ENCODE peak calls at places on chromosomes 16 and 17, in eight cellular contexts. I, L, M, H, V, D, R and O are unnamed samples.

GRCh38 chr17:6460531-6461161 is 16.4 kb downstream of the PIMREG start:
- DNase-seq in I (no peak), L (no peak), M (no peak), H (no peak), V (no peak), D (no peak), R (no peak), O (no peak)

GRCh38 chr16:69143116-69143515 is 10.7 kb downstream of the UTP4 start:
- DNase-seq in I (no peak), L (no peak), M (no peak), H (no peak), V (no peak), D (no peak), R (no peak), O (no peak)

GRCh38 chr17:2364132-2365116 is 27.1 kb downstream of the SGSM2 start:
- DNase-seq in I (no peak), L (peak), M (no peak), H (no peak), V (no peak), D (no peak), R (no peak), O (no peak)

GRCh38 chr16:17070882-17071592 is 399.7 kb downstream of the XYLT1 start:
- DNase-seq in I (no peak), L (no peak), M (peak), H (peak), V (peak), D (peak), R (peak), O (no peak)

GRCh38 chr16:78577597-78577996 is 478.1 kb downstream of the WWOX start:
- DNase-seq in I (no peak), L (no peak), M (no peak), H (no peak), V (no peak), D (no peak), R (no peak), O (no peak)

GRCh38 chr17:1095093-1095852 is 84.5 kb downstream of the ABR start:
- DNase-seq in I (no peak), L (peak), M (no peak), H (no peak), V (no peak), D (no peak), R (peak), O (no peak)

GRCh38 chr17:32317353-32317752 is 24.6 kb downstream of the C17orf75 start:
- DNase-seq in I (no peak), L (no peak), M (no peak), H (no peak), V (no peak), D (no peak), R (no peak), O (no peak)

GRCh38 chr17:7021993-7022778 is 664 bp upstream of the BCL6B start:
- DNase-seq in I (peak), L (peak), M (peak), H (peak), V (peak), D (peak), R (no peak), O (peak)

GRCh38 chr16:62967606-62968005 is 931.4 kb upstream of the CDH8 start:
- DNase-seq in I (no peak), L (no peak), M (no peak), H (no peak), V (no peak), D (no peak), R (peak), O (no peak)

GRCh38 chr17:7817643-7817964 is 16.4 kb upstream of the KDM6B start:
- DNase-seq in I (no peak), L (no peak), M (no peak), H (no peak), V (no peak), D (no peak), R (no peak), O (no peak)

GRCh38 chr17:39757931-39758873 is 20.5 kb downstream of the GRB7 start:
- DNase-seq in I (no peak), L (no peak), M (no peak), H (peak), V (no peak), D (no peak), R (no peak), O (no peak)

GRCh38 chr16:62883526-62883925 is 847.3 kb upstream of the CDH8 start:
- DNase-seq in I (no peak), L (no peak), M (no peak), H (no peak), V (peak), D (no peak), R (no peak), O (no peak)

GRCh38 chr16:84218176-84218776 is 21.5 kb downstream of the KCNG4 start:
- DNase-seq in I (no peak), L (no peak), M (no peak), H (no peak), V (no peak), D (no peak), R (no peak), O (no peak)

GRCh38 chr17:65393514-65393913 is 167.9 kb downstream of the AXIN2 start:
- DNase-seq in I (no peak), L (no peak), M (no peak), H (no peak), V (no peak), D (no peak), R (no peak), O (no peak)

GRCh38 chr17:58520843-58521430 is 6.5 kb upstream of the MTMR4 start:
- DNase-seq in I (no peak), L (no peak), M (peak), H (no peak), V (peak), D (peak), R (no peak), O (no peak)

GRCh38 chr17:319266-319665 is 33.3 kb downstream of the RPH3AL start:
- DNase-seq in I (peak), L (no peak), M (no peak), H (no peak), V (no peak), D (no peak), R (no peak), O (no peak)

GRCh38 chr16:3760518-3760917 is 43.2 kb upstream of the TRAP1 start:
- DNase-seq in I (no peak), L (no peak), M (no peak), H (no peak), V (no peak), D (no peak), R (no peak), O (no peak)

GRCh38 chr17:55496094-55496881 is 15.0 kb downstream of the SMIM36 start:
- DNase-seq in I (no peak), L (no peak), M (peak), H (no peak), V (no peak), D (no peak), R (peak), O (no peak)

GRCh38 chr17:561118-561517 is 153.5 kb downstream of the VPS53 start:
- DNase-seq in I (no peak), L (no peak), M (peak), H (peak), V (no peak), D (no peak), R (peak), O (no peak)

GRCh38 chr17:43732961-43733360 is 25.6 kb downstream of the SOST start:
- DNase-seq in I (no peak), L (no peak), M (peak), H (no peak), V (no peak), D (peak), R (peak), O (no peak)

GRCh38 chr17:33811006-33811760 is 443.9 kb upstream of the CCL2 start:
- DNase-seq in I (no peak), L (no peak), M (no peak), H (no peak), V (no peak), D (peak), R (no peak), O (no peak)

GRCh38 chr16:87695534-87695933 is 70.3 kb downstream of the KLHDC4 start:
- DNase-seq in I (no peak), L (no peak), M (no peak), H (no peak), V (no peak), D (no peak), R (no peak), O (no peak)
- TF ChIP-seq CTCF in I (no peak), L (no peak), M (no peak), H (no peak), V (no peak), D (no peak), R (no peak), O (no peak)

DNA sequence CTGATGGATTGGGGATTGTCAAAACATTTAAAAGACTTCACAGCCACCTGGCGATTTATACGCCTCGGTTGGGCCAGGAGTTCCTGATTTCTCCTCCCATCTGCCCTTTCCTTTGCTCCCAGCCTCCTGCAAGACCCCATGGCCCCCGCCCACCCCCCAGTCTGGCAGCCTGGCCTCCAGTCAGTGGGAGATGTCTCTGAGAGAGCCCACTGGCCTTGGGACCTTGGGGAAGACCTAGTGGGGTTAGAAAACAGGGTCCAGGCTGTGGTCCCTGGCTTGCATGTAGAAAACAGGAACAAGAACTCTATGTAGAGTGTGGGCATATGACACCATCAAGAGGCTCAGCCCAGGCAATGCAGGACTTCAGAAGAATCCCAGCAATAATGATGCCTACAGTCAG is 209.4 kb upstream of the C16orf82 start:
- DNase-seq in I (no peak), L (no peak), M (no peak), H (no peak), V (no peak), D (no peak), R (no peak), O (no peak)
- TF ChIP-seq CTCF in I (no peak), L (no peak), M (no peak), H (no peak), V (no peak), D (no peak), R (no peak), O (no peak)

GRCh38 chr17:46853896-46854444 is 2.6 kb downstream of the WNT9B start:
- DNase-seq in I (no peak), L (no peak), M (peak), H (no peak), V (no peak), D (peak), R (peak), O (no peak)

GRCh38 chr17:46851029-46851741 is at the start of gene WNT9B:
- DNase-seq in I (no peak), L (no peak), M (no peak), H (no peak), V (peak), D (peak), R (no peak), O (peak)

GRCh38 chr17:46857600-46857999 is 6.2 kb downstream of the WNT9B start:
- DNase-seq in I (no peak), L (no peak), M (no peak), H (no peak), V (no peak), D (no peak), R (no peak), O (no peak)

GRCh38 chr17:46854948-46855347 is 3.6 kb downstream of the WNT9B start:
- DNase-seq in I (no peak), L (no peak), M (no peak), H (no peak), V (no peak), D (no peak), R (no peak), O (no peak)

GRCh38 chr17:46854515-46854914 is 3.1 kb downstream of the WNT9B start:
- DNase-seq in I (no peak), L (no peak), M (peak), H (no peak), V (no peak), D (no peak), R (no peak), O (no peak)
- TF ChIP-seq CTCF in I (no peak), L (no peak), M (no peak), H (no peak), V (no peak), D (no peak), R (no peak), O (no peak)

GRCh38 chr16:83215417-83216001 is 588.7 kb downstream of the CDH13 start:
- DNase-seq in I (no peak), L (peak), M (no peak), H (peak), V (peak), D (peak), R (peak), O (peak)
- TF ChIP-seq CTCF in I (peak), L (peak), M (peak), H (peak), V (peak), D (peak), R (peak), O (peak)

DNA sequence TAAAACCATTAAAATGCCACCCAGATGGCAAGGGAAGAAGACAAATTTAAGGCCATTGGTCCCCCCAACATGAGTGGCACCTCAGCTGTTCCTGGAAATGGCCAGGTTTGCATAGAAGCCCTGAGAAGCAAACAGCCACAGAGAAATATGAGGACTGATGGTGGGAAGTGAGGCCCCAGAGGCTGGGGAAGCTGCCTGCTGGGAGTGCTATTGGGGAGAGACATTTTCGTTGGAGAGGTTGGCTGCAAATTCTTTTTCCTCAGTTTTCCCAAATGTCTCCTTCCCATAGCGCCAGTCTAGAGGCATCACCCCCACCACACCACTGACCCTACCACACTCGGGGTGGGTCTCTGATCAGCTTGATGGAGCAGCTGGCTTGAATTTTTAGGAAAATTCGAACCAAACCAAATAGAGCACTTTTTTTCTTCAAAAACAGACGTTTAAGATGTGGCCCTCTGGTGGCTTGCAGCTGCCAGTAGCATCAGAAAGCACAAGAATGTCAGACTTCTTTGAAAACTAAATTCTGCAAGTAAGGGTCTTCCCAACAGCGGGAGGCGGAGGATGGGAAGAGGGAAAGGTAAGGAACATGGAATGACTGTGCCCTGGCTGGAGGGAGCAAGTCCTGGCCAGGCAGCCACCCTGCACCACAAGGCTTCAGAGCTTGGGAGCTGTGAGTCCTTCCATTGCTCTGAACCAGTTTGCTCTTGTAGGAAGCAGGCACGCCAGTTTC is 13.2 kb upstream of the SLC12A3 start:
- DNase-seq in I (no peak), L (no peak), M (peak), H (no peak), V (no peak), D (peak), R (no peak), O (no peak)
- TF ChIP-seq CTCF in I (no peak), L (no peak), M (peak), H (peak), V (peak), D (peak), R (peak), O (peak)

GRCh38 chr16:89687092-89687940 is 827 bp downstream of the CDK10 start:
- DNase-seq in I (peak), L (no peak), M (peak), H (peak), V (no peak), D (peak), R (peak), O (peak)
- TF ChIP-seq CTCF in I (no peak), L (no peak), M (no peak), H (no peak), V (no peak), D (no peak), R (peak), O (peak)

DNA sequence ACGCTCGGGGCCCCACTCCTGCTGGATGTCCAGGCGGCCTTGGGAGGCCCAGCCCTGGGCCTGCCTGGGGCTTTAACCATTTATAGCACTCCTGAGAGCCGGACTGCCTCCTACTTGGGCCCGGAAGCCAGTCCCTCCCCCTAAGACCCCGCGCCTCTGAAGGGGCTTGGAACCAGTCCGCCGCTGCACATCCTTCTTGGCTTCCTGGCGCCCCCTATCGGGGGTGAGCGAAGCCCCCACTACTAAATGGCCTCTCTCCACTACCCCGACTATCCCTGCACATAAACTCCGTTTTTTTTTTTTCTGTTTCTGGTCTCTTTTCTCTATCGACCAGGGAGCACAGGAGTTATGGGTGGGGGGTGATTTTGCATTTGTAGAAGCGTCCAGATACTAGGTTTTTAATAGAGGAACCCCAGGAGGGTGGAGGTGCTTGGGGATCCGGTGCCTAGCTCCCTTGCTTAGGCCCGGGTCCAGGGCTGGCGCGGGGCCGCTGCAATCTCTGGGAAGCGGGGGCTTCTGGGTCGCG is 633 bp upstream of the NOL3 start:
- DNase-seq in I (no peak), L (peak), M (no peak), H (no peak), V (peak), D (peak), R (no peak), O (no peak)
- TF ChIP-seq CTCF in I (peak), L (peak), M (peak), H (peak), V (peak), D (peak), R (peak), O (peak)

GRCh38 chr16:55120408-55120807 is 189.7 kb downstream of the IRX5 start:
- DNase-seq in I (no peak), L (no peak), M (peak), H (no peak), V (peak), D (peak), R (peak), O (no peak)
- TF ChIP-seq CTCF in I (no peak), L (peak), M (peak), H (no peak), V (no peak), D (peak), R (no peak), O (no peak)

GRCh38 chr16:30528799-30529457 is 2.6 kb upstream of the ZNF768 start:
- DNase-seq in I (no peak), L (no peak), M (no peak), H (no peak), V (no peak), D (no peak), R (no peak), O (no peak)

GRCh38 chr16:30526137-30526822 is at the start of gene ZNF768:
- DNase-seq in I (no peak), L (peak), M (no peak), H (peak), V (peak), D (peak), R (no peak), O (peak)

GRCh38 chr16:30527635-30528178 is 1.3 kb upstream of the ZNF768 start:
- DNase-seq in I (no peak), L (no peak), M (no peak), H (peak), V (no peak), D (peak), R (peak), O (no peak)

GRCh38 chr16:30525844-30526136 is 576 bp downstream of the ZNF768 start:
- DNase-seq in I (no peak), L (no peak), M (peak), H (no peak), V (no peak), D (no peak), R (no peak), O (no peak)

GRCh38 chr16:30526823-30527634 is 663 bp upstream of the ZNF768 start:
- DNase-seq in I (peak), L (peak), M (peak), H (peak), V (peak), D (peak), R (peak), O (peak)
- TF ChIP-seq CTCF in I (no peak), L (no peak), M (peak), H (peak), V (peak), D (no peak), R (peak), O (peak)

GRCh38 chr16:10663744-10664143 is 31.0 kb downstream of the TEKT5 start:
- DNase-seq in I (no peak), L (no peak), M (no peak), H (no peak), V (no peak), D (no peak), R (no peak), O (no peak)
- TF ChIP-seq CTCF in I (no peak), L (no peak), M (no peak), H (no peak), V (no peak), D (no peak), R (no peak), O (no peak)